ENCODE peak calls at places on chromosomes 7 and 10, in four cellular contexts. One of them, this sample, is unnamed.

GRCh38 chr7:107659666-107660065 is 962 bp upstream of the SLC26A4 start:
- DNase-seq in fibroblast of lung: peak
- DNase-seq in astrocyte of the spinal cord: peak
- DNase-seq in SJSA1: no peak
- DNase-seq in this sample: peak

GRCh38 chr7:381211-382117 is 91.5 kb downstream of the FOXL3 start:
- DNase-seq in SJSA1: peak
- DNase-seq in fibroblast of lung: no peak
- DNase-seq in astrocyte of the spinal cord: no peak
- DNase-seq in this sample: no peak

GRCh38 chr10:32155075-32155516 is 98.9 kb upstream of the KIF5B start:
- DNase-seq in astrocyte of the spinal cord: peak
- DNase-seq in fibroblast of lung: peak
- DNase-seq in SJSA1: no peak
- DNase-seq in this sample: peak

GRCh38 chr10:85602713-85603112 is 763.9 kb downstream of the GRID1 start:
- DNase-seq in fibroblast of lung: no peak
- DNase-seq in astrocyte of the spinal cord: no peak
- DNase-seq in SJSA1: peak
- DNase-seq in this sample: no peak

GRCh38 chr7:16028651-16029050 is 342.2 kb upstream of the MEOX2 start:
- DNase-seq in astrocyte of the spinal cord: no peak
- DNase-seq in fibroblast of lung: peak
- DNase-seq in SJSA1: no peak
- DNase-seq in this sample: no peak

GRCh38 chr7:91066627-91067026 is 197.6 kb upstream of the FZD1 start:
- DNase-seq in SJSA1: no peak
- DNase-seq in fibroblast of lung: no peak
- DNase-seq in astrocyte of the spinal cord: no peak
- DNase-seq in this sample: no peak

GRCh38 chr7:19119901-19120486 is 2.6 kb upstream of the TWIST1 start:
- DNase-seq in astrocyte of the spinal cord: no peak
- DNase-seq in fibroblast of lung: no peak
- DNase-seq in SJSA1: no peak
- DNase-seq in this sample: no peak

GRCh38 chr10:132526676-132527075 is 10.9 kb upstream of the INPP5A start:
- DNase-seq in fibroblast of lung: peak
- DNase-seq in astrocyte of the spinal cord: peak
- DNase-seq in SJSA1: peak
- DNase-seq in this sample: peak

GRCh38 chr10:29669149-29669548 is 34.4 kb upstream of the SVIL start:
- DNase-seq in astrocyte of the spinal cord: peak
- DNase-seq in SJSA1: no peak
- DNase-seq in fibroblast of lung: peak
- DNase-seq in this sample: no peak

GRCh38 chr7:86328801-86329433 is 314.8 kb upstream of the GRM3 start:
- DNase-seq in astrocyte of the spinal cord: no peak
- DNase-seq in SJSA1: no peak
- DNase-seq in fibroblast of lung: no peak
- DNase-seq in this sample: no peak

GRCh38 chr7:47991270-47991669 is 11.9 kb upstream of the HUS1 start:
- DNase-seq in fibroblast of lung: no peak
- DNase-seq in astrocyte of the spinal cord: no peak
- DNase-seq in SJSA1: no peak
- DNase-seq in this sample: no peak

GRCh38 chr7:70165477-70166170 is 567.3 kb downstream of the AUTS2 start:
- DNase-seq in fibroblast of lung: no peak
- DNase-seq in astrocyte of the spinal cord: no peak
- DNase-seq in SJSA1: no peak
- DNase-seq in this sample: no peak

GRCh38 chr10:97278491-97278989 is 13.9 kb downstream of the ARHGAP19 start:
- DNase-seq in SJSA1: no peak
- DNase-seq in fibroblast of lung: peak
- DNase-seq in astrocyte of the spinal cord: peak
- DNase-seq in this sample: peak

GRCh38 chr10:3094565-3095168 is 27.3 kb downstream of the PFKP start:
- DNase-seq in fibroblast of lung: peak
- DNase-seq in astrocyte of the spinal cord: peak
- DNase-seq in SJSA1: no peak
- DNase-seq in this sample: no peak

GRCh38 chr7:93821463-93821862 is 69.1 kb downstream of the TFPI2 start:
- DNase-seq in fibroblast of lung: no peak
- DNase-seq in SJSA1: no peak
- DNase-seq in astrocyte of the spinal cord: no peak
- DNase-seq in this sample: no peak

GRCh38 chr10:36172574-36172973 is 530.5 kb upstream of the FZD8 start:
- DNase-seq in astrocyte of the spinal cord: peak
- DNase-seq in fibroblast of lung: peak
- DNase-seq in SJSA1: peak
- DNase-seq in this sample: no peak

GRCh38 chr10:114486938-114487814 is 82.9 kb upstream of the AFAP1L2 start:
- DNase-seq in SJSA1: no peak
- DNase-seq in fibroblast of lung: peak
- DNase-seq in astrocyte of the spinal cord: peak
- DNase-seq in this sample: peak

GRCh38 chr7:95772771-95773581 is 622 bp downstream of the DYNC1I1 start:
- DNase-seq in astrocyte of the spinal cord: peak
- DNase-seq in fibroblast of lung: peak
- DNase-seq in SJSA1: no peak
- DNase-seq in this sample: no peak

GRCh38 chr7:117323877-117324699 is 1.2 kb upstream of the WNT2 start:
- DNase-seq in SJSA1: peak
- DNase-seq in fibroblast of lung: peak
- DNase-seq in astrocyte of the spinal cord: peak
- DNase-seq in this sample: peak

GRCh38 chr7:36040679-36041078 is 112.4 kb upstream of the EEPD1 start:
- DNase-seq in astrocyte of the spinal cord: no peak
- DNase-seq in SJSA1: no peak
- DNase-seq in fibroblast of lung: peak
- DNase-seq in this sample: peak

GRCh38 chr7:6430271-6430940 is 17.3 kb downstream of the DAGLB start:
- DNase-seq in astrocyte of the spinal cord: peak
- DNase-seq in SJSA1: no peak
- DNase-seq in fibroblast of lung: peak
- DNase-seq in this sample: peak

GRCh38 chr10:52316500-52316899 is 2.4 kb downstream of the DKK1 start:
- DNase-seq in fibroblast of lung: no peak
- DNase-seq in SJSA1: no peak
- DNase-seq in astrocyte of the spinal cord: no peak
- DNase-seq in this sample: no peak
- H3K4me3 ChIP-seq in fibroblast of lung: peak
- H3K4me3 ChIP-seq in SJSA1: peak
- H3K4me3 ChIP-seq in astrocyte of the spinal cord: peak
- H3K4me3 ChIP-seq in this sample: peak

DNA sequence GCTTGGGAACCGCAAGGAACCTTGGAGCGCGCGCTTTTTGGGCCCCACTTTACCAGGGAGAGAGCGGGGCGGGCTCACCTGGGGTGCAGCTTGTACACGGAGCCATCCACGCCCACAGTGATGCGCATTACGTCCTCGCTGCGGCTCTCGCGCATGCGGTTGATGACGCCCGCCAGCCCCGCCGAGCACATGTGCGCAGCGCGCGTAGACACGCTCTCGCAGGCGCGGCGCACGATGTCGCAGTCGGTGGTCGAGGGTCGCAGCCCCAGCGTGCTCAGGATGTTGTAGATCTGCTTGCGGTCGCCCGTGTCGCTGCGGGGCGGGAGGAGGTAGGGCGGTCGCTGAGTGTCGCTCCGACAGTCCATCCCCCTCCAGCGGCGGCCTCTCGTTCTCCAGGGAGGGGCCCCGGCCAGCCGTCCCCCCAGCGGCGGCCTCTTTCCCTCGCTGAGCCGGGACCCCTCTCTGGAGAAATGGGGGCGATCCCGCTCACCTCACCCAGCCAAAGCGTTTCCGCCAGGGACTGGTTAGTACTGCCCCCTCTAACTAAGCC is 4.4 kb upstream of the MYL7 start:
- DNase-seq in fibroblast of lung: peak
- DNase-seq in astrocyte of the spinal cord: peak
- DNase-seq in SJSA1: no peak
- DNase-seq in this sample: peak
- H3K4me3 ChIP-seq in fibroblast of lung: peak
- H3K4me3 ChIP-seq in astrocyte of the spinal cord: peak
- H3K4me3 ChIP-seq in SJSA1: peak
- H3K4me3 ChIP-seq in this sample: peak

DNA sequence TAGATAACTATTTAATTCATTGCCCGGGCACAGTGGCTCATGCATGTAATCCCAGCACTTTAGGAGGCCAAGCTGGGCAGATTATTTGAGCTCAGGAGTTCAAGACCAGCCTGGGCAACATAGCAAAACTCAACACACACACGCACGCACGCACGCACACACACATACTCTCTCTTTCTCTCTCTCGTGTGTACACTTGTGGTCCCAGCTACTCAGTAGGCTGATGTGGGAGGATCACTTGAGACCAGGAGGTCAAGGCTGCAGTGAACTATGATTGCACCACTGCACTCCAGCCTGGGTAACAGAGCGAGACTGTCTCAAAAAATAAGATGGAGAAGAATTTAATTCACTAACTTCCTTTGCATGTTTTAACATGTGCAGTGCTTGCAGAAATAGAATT is 38.1 kb downstream of the PTPN12 start:
- DNase-seq in SJSA1: no peak
- DNase-seq in astrocyte of the spinal cord: no peak
- DNase-seq in fibroblast of lung: no peak
- DNase-seq in this sample: no peak
- H3K4me3 ChIP-seq in SJSA1: no peak
- H3K4me3 ChIP-seq in astrocyte of the spinal cord: no peak
- H3K4me3 ChIP-seq in fibroblast of lung: no peak
- H3K4me3 ChIP-seq in this sample: no peak

DNA sequence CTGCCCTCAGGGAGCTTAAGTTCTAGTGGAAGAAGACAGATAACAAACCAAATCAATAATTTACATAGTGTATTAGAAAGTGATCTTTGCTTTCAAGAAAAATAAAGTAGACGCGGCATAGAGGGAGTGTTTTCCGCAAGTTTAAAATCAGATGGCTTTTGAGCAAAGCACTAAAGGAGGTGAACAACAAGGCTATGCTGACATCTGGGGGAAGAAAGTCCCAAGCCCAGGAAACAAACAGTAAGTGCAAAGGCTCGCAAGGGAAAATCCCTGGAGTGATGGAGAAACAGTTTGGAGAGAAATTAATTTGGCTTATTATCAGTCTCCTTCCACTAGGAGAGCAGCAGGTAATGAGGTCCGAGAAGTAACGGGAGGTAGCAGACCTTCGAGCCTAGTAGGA is 1.9 kb upstream of the CNNM2 start:
- DNase-seq in SJSA1: no peak
- DNase-seq in fibroblast of lung: no peak
- DNase-seq in astrocyte of the spinal cord: no peak
- DNase-seq in this sample: no peak
- H3K4me3 ChIP-seq in SJSA1: no peak
- H3K4me3 ChIP-seq in fibroblast of lung: no peak
- H3K4me3 ChIP-seq in astrocyte of the spinal cord: no peak
- H3K4me3 ChIP-seq in this sample: no peak

This sample was measured in foreskin fibroblast.